ENCODE peak calls at places on chromosome 19, in six cellular contexts. Q is bronchial epithelial cell, C is IMR-90, O is thoracic aorta, A is AG09319, I is GM13976. B is an unnamed sample.

GRCh38 chr19:4534836-4535658 is at the start of gene PLIN5:
- DNase-seq in Q (no peak), C (peak; percentile 26), O (no peak), A (no peak), I (peak; percentile 77), B (peak; percentile 70)

GRCh38 chr19:3034845-3035541 is 5.9 kb upstream of the TLE2 start:
- DNase-seq in Q (peak; percentile 35), C (peak; percentile 35), O (no peak), A (no peak), I (no peak), B (peak; percentile 65)

GRCh38 chr19:8367327-8368001 is 3.5 kb downstream of the ANGPTL4 start:
- DNase-seq in Q (peak; percentile 79), C (peak; percentile 98), O (peak; percentile 71), A (peak; percentile 96), I (no peak), B (no peak)

GRCh38 chr19:39390460-39390758 is 497 bp downstream of the PAF1 start:
- DNase-seq in Q (peak; percentile 72), C (no peak), O (no peak), A (no peak), I (no peak), B (peak; percentile 88)

GRCh38 chr19:42199440-42200115 is 17.9 kb downstream of the DEDD2 start:
- DNase-seq in Q (peak; percentile 81), C (no peak), O (no peak), A (no peak), I (peak; percentile 88), B (peak; percentile 84)

GRCh38 chr19:35223084-35223790 is 5.3 kb downstream of the FAM187B start:
- DNase-seq in Q (no peak), C (no peak), O (no peak), A (no peak), I (no peak), B (no peak)

GRCh38 chr19:3132971-3133792 is 2.7 kb upstream of the GNA15 start:
- DNase-seq in Q (peak; percentile 38), C (peak; percentile 21), O (no peak), A (no peak), I (peak; percentile 81), B (peak; percentile 96)

GRCh38 chr19:28456264-28456663 is 756.7 kb downstream of the UQCRFS1 start:
- DNase-seq in Q (no peak), C (no peak), O (no peak), A (no peak), I (no peak), B (peak; percentile 64)

GRCh38 chr19:6772028-6772865 is at the start of gene VAV1:
- DNase-seq in Q (no peak), C (no peak), O (no peak), A (no peak), I (peak; percentile 95), B (peak; percentile 93)

GRCh38 chr19:12868540-12869112 is 12.6 kb downstream of the DNASE2 start:
- DNase-seq in Q (no peak), C (no peak), O (no peak), A (no peak), I (peak; percentile 62), B (peak; percentile 44)

GRCh38 chr19:24033962-24034342 is 53.0 kb upstream of the ZNF254 start:
- DNase-seq in Q (peak; percentile 62), C (peak; percentile 71), O (peak; percentile 16), A (peak; percentile 25), I (peak; percentile 59), B (peak; percentile 56)

GRCh38 chr19:30024091-30024490 is 82.1 kb downstream of the URI1 start:
- DNase-seq in Q (no peak), C (no peak), O (no peak), A (no peak), I (no peak), B (no peak)

GRCh38 chr19:10431943-10432735 is 11.8 kb downstream of the PDE4A start:
- DNase-seq in Q (no peak), C (no peak), O (no peak), A (no peak), I (peak; percentile 86), B (peak; percentile 73)

GRCh38 chr19:12696366-12697335 is at the start of gene FBXW9:
- DNase-seq in Q (peak; percentile 85), C (peak; percentile 95), O (peak; percentile 95), A (peak; percentile 84), I (peak; percentile 99), B (peak; percentile 99)

GRCh38 chr19:13622727-13623126 is 116.4 kb upstream of the CACNA1A start:
- DNase-seq in Q (no peak), C (no peak), O (no peak), A (no peak), I (no peak), B (no peak)

GRCh38 chr19:18340990-18341868 is 831 bp downstream of the PGPEP1 start:
- DNase-seq in Q (no peak), C (peak; percentile 42), O (no peak), A (no peak), I (peak; percentile 88), B (peak; percentile 88)

GRCh38 chr19:6790194-6791128 is 18.0 kb downstream of the VAV1 start:
- DNase-seq in Q (no peak), C (no peak), O (no peak), A (no peak), I (no peak), B (no peak)

GRCh38 chr19:2410023-2410422 is 17.4 kb downstream of the TIMM13 start:
- DNase-seq in Q (no peak), C (no peak), O (no peak), A (no peak), I (no peak), B (no peak)

GRCh38 chr19:4730740-4731171 is 7.1 kb upstream of the DPP9 start:
- DNase-seq in Q (no peak), C (no peak), O (no peak), A (no peak), I (peak; percentile 70), B (peak; percentile 77)

GRCh38 chr19:5336195-5336965 is 4.2 kb downstream of the PTPRS start:
- DNase-seq in Q (no peak), C (no peak), O (no peak), A (no peak), I (no peak), B (no peak)

GRCh38 chr19:29969891-29970290 is 27.9 kb downstream of the URI1 start:
- DNase-seq in Q (no peak), C (no peak), O (no peak), A (no peak), I (no peak), B (no peak)

GRCh38 chr19:39046037-39046821 is 13.9 kb upstream of the FBXO27 start:
- DNase-seq in Q (no peak), C (no peak), O (no peak), A (no peak), I (no peak), B (no peak)

GRCh38 chr19:54525636-54526035 is 23.0 kb downstream of the LAIR2 start:
- DNase-seq in Q (no peak), C (no peak), O (no peak), A (no peak), I (no peak), B (no peak)

GRCh38 chr19:33472696-33473624 is 48.6 kb downstream of the PEPD start:
- DNase-seq in Q (peak; percentile 35), C (peak; percentile 99), O (no peak), A (peak; percentile 63), I (no peak), B (no peak)

GRCh38 chr19:48780684-48781391 is 25.5 kb downstream of the FGF21 start:
- DNase-seq in Q (peak; percentile 32), C (peak; percentile 58), O (no peak), A (no peak), I (no peak), B (no peak)

GRCh38 chr19:48779636-48780035 is 24.3 kb downstream of the FGF21 start:
- DNase-seq in Q (no peak), C (no peak), O (no peak), A (no peak), I (no peak), B (no peak)

DNA sequence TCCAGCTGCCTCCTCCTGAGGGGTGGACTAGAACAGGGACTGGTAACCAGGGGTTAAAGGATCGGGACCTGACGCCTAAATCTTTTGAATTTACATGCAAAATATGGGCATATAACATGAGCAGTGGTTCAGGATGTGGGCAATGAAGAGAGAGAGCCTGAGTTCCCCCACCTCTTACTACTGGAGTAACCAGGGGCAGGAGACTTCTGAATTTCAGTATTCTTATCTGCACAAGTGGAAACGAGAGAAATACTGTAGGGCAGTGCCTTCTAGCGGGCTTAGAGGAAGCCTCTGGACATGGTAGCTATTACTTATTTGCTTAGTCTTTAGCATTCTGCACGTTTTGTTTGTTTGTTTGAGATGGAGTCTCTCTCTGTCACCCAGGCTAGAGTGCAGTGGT is 26.3 kb downstream of the BCAT2 start:
- DNase-seq in Q (no peak), C (no peak), O (no peak), A (no peak), I (no peak), B (no peak)
- TF ChIP-seq CTCF in Q (peak; percentile 14), C (peak; percentile 14), O (no peak), A (peak; percentile 20), I (no peak), B (no peak)

GRCh38 chr19:1251503-1252220 is 3.3 kb downstream of the MIDN start:
- DNase-seq in Q (peak; percentile 31), C (no peak), O (no peak), A (no peak), I (no peak), B (peak; percentile 81)

GRCh38 chr19:1252221-1252817 is 3.9 kb downstream of the MIDN start:
- DNase-seq in Q (peak; percentile 90), C (peak; percentile 88), O (peak; percentile 83), A (peak; percentile 92), I (no peak), B (peak; percentile 91)

GRCh38 chr19:1253514-1254080 is 5.2 kb downstream of the MIDN start:
- DNase-seq in Q (peak; percentile 13), C (peak; percentile 88), O (no peak), A (peak; percentile 69), I (no peak), B (no peak)

GRCh38 chr19:1254081-1254527 is 5.7 kb downstream of the MIDN start:
- DNase-seq in Q (no peak), C (no peak), O (no peak), A (no peak), I (no peak), B (no peak)

GRCh38 chr19:1252818-1253513 is 4.6 kb downstream of the MIDN start:
- DNase-seq in Q (peak; percentile 84), C (peak; percentile 97), O (peak; percentile 84), A (peak; percentile 96), I (no peak), B (peak; percentile 89)
- TF ChIP-seq CTCF in Q (peak; percentile 20), C (peak; percentile 24), O (peak; percentile 48), A (peak; percentile 5), I (no peak), B (no peak)

DNA sequence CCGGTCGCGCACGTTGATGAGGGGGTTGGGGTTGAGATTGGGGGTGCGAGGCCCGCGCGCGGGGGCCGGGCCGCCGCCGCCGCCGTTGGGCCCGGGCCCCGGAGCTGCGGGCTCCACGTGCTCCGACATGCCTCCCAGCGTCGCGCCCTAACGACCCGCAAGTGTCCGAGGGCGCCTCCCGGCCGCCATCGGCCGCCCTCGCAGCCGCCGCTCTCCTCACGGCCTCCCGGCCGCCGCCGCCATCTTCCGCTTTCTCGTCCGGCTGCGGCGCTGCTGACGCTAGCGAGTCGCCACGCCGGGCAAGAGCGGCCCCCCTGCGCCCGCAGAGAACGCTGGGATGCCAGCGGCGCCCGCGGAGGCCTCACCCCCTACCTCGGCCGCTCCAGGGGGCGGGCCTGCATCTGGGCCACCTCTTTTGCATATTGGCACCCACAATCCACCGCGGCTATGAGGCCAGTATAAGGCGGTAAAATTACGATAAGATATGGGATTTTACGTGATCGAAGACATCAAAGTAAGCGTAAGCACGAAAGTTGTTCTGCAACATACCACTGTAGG is at the start of gene TMEM259:
- DNase-seq in Q (peak; percentile 84), C (peak; percentile 96), O (peak; percentile 94), A (peak; percentile 95), I (peak; percentile 98), B (peak; percentile 98)
- TF ChIP-seq CTCF in Q (no peak), C (no peak), O (no peak), A (no peak), I (no peak), B (no peak)

GRCh38 chr19:57802269-57802668 is 12.4 kb downstream of the ZNF552 start:
- DNase-seq in Q (no peak), C (no peak), O (no peak), A (no peak), I (peak; percentile 55), B (no peak)
- TF ChIP-seq CTCF in Q (peak; percentile 1), C (no peak), O (no peak), A (no peak), I (no peak), B (no peak)

B was measured in activated CD8-positive, alpha-beta T cell treated with anti-CD3 and anti-CD28 coated beads for 36 hours.